ENCODE peak calls at places on chromosomes 5 and 9, in nine cellular contexts. N is ascending aorta, A is ovary, H is fibroblast of the aortic adventitia, D is mesenchymal stem cell, C is RPMI7951, X is left ventricle myocardium inferior, G is amniotic stem cell, R is NCI-H2107. M is an unnamed sample.

GRCh38 chr9:36632892-36633291 is 60.2 kb downstream of the MELK start:
- DNase-seq in N (no peak), X (no peak), A (no peak), D (peak), R (no peak), G (no peak), H (peak), C (peak), M (peak)

GRCh38 chr5:110478899-110479298 is 247.6 kb downstream of the TMEM232 start:
- DNase-seq in X (no peak), A (no peak), C (peak), N (no peak), D (peak), G (peak), H (peak), R (no peak), M (no peak)

GRCh38 chr9:17847908-17848307 is 269.0 kb downstream of the SH3GL2 start:
- DNase-seq in A (no peak), X (no peak), C (no peak), H (no peak), G (no peak), N (no peak), D (no peak), R (no peak), M (no peak)

GRCh38 chr9:89878687-89879086 is 273.9 kb downstream of the GADD45G start:
- DNase-seq in R (peak), C (no peak), D (peak), G (no peak), N (peak), X (peak), A (no peak), H (no peak), M (peak)

GRCh38 chr9:93582115-93582514 is 5.7 kb downstream of the PHF2 start:
- DNase-seq in X (no peak), C (no peak), G (no peak), H (no peak), R (no peak), N (no peak), A (no peak), D (no peak), M (peak)

GRCh38 chr9:101028346-101029299 is at the start of gene PLPPR1:
- DNase-seq in H (peak), G (no peak), A (no peak), N (no peak), R (no peak), X (peak), C (peak), D (peak), M (no peak)

GRCh38 chr9:112744177-112744576 is 6.4 kb upstream of the SNX30 start:
- DNase-seq in C (no peak), D (no peak), H (no peak), G (no peak), X (no peak), N (no peak), A (no peak), R (no peak), M (no peak)

GRCh38 chr5:109921735-109922395 is 232.1 kb downstream of the MAN2A1 start:
- DNase-seq in G (no peak), D (no peak), H (no peak), R (peak), N (no peak), X (peak), C (no peak), A (no peak), M (no peak)

GRCh38 chr5:6162175-6162574 is 216.2 kb downstream of the MED10 start:
- DNase-seq in N (no peak), D (no peak), G (no peak), C (no peak), H (peak), X (no peak), A (no peak), R (no peak), M (no peak)

GRCh38 chr5:95925939-95926338 is 35.7 kb downstream of the ELL2 start:
- DNase-seq in N (no peak), D (no peak), H (no peak), R (no peak), C (no peak), A (no peak), G (no peak), X (no peak), M (no peak)

GRCh38 chr5:60668715-60669304 is 31.2 kb downstream of the DEPDC1B start:
- DNase-seq in C (peak), H (peak), X (no peak), N (no peak), A (no peak), D (peak), G (no peak), R (peak), M (no peak)